ENCODE peak calls at places on chromosomes 1 and 21, in six cellular contexts. B is left lobe of liver; T is RWPE1; L is mesendoderm; F is stimulated activated CD4-positive, alpha-beta T cell treated with anti-CD3 and anti-CD28 coated beads, Interleukin-4, amount 100 ng/mL, for 48 hours; S is GM04504. A is an unnamed sample.

GRCh38 chr1:183023146-183023600 is at the start of gene LAMC1:
- DNase-seq in B (peak), T (peak), L (peak), F (no peak), S (no peak), A (peak)

GRCh38 chr21:40622531-40622930 is 224.4 kb downstream of the DSCAM start:
- DNase-seq in B (no peak), T (no peak), L (no peak), F (no peak), S (no peak), A (peak)

GRCh38 chr1:65431111-65431705 is 10.7 kb downstream of the LEPR start:
- DNase-seq in B (no peak), T (no peak), L (peak), F (no peak), S (no peak), A (peak)

GRCh38 chr1:77509051-77509492 is 173.4 kb downstream of the ZZZ3 start:
- DNase-seq in B (no peak), T (no peak), L (no peak), F (no peak), S (no peak), A (no peak)

GRCh38 chr1:210237981-210238380 is 5.4 kb downstream of the SERTAD4 start:
- DNase-seq in B (no peak), T (no peak), L (no peak), F (no peak), S (no peak), A (no peak)

GRCh38 chr21:37607081-37607480 is 240.5 kb downstream of the DYRK1A start:
- DNase-seq in B (no peak), T (no peak), L (no peak), F (no peak), S (no peak), A (no peak)

GRCh38 chr1:25568090-25568833 is 24.9 kb downstream of the LDLRAP1 start:
- DNase-seq in B (no peak), T (peak), L (peak), F (no peak), S (peak), A (peak)

GRCh38 chr1:44642925-44643324 is 31.4 kb downstream of the TMEM53 start:
- DNase-seq in B (no peak), T (no peak), L (no peak), F (no peak), S (no peak), A (peak)

GRCh38 chr1:110600716-110601115 is 5.4 kb downstream of the KCNA2 start:
- DNase-seq in B (peak), T (no peak), L (no peak), F (no peak), S (no peak), A (no peak)

GRCh38 chr1:8497196-8497878 is 179.4 kb downstream of the SLC45A1 start:
- DNase-seq in B (no peak), T (peak), L (no peak), F (no peak), S (peak), A (peak)

GRCh38 chr1:111921948-111922347 is 67.5 kb downstream of the KCND3 start:
- DNase-seq in B (no peak), T (no peak), L (no peak), F (no peak), S (no peak), A (no peak)

GRCh38 chr1:3834701-3835100 is 22.3 kb downstream of the CEP104 start:
- DNase-seq in B (no peak), T (no peak), L (no peak), F (no peak), S (no peak), A (no peak)

GRCh38 chr21:41133896-41134522 is 34.0 kb upstream of the BACE2 start:
- DNase-seq in B (no peak), T (peak), L (peak), F (no peak), S (peak), A (peak)

GRCh38 chr1:187877220-187877619 is 1048.5 kb downstream of the PLA2G4A start:
- DNase-seq in B (no peak), T (no peak), L (no peak), F (no peak), S (no peak), A (no peak)

GRCh38 chr21:22115746-22116145 is 1117.5 kb downstream of the NCAM2 start:
- DNase-seq in B (no peak), T (no peak), L (no peak), F (no peak), S (no peak), A (no peak)

GRCh38 chr1:46087891-46088290 is 44.5 kb downstream of the PIK3R3 start:
- DNase-seq in B (no peak), T (no peak), L (no peak), F (no peak), S (no peak), A (no peak)

GRCh38 chr1:222009105-222009730 is 267.3 kb upstream of the DUSP10 start:
- DNase-seq in B (no peak), T (peak), L (peak), F (no peak), S (no peak), A (peak)

GRCh38 chr1:206510371-206510770 is 3.0 kb downstream of the RASSF5 start:
- DNase-seq in B (no peak), T (no peak), L (no peak), F (no peak), S (no peak), A (no peak)

GRCh38 chr1:226984521-226985238 is 44.6 kb downstream of the COQ8A start:
- DNase-seq in B (no peak), T (no peak), L (no peak), F (no peak), S (no peak), A (peak)

GRCh38 chr1:182185822-182186756 is 124.6 kb upstream of the ZNF648 start:
- DNase-seq in B (no peak), T (peak), L (peak), F (no peak), S (peak), A (peak)

GRCh38 chr1:206839857-206840256 is 25.6 kb upstream of the IL20 start:
- DNase-seq in B (no peak), T (peak), L (peak), F (no peak), S (peak), A (no peak)

GRCh38 chr1:20358761-20359263 is 68.1 kb downstream of the VWA5B1 start:
- DNase-seq in B (peak), T (peak), L (no peak), F (no peak), S (no peak), A (peak)

GRCh38 chr1:1058921-1059493 is 15.1 kb downstream of the RNF223 start:
- DNase-seq in B (no peak), T (no peak), L (peak), F (no peak), S (no peak), A (no peak)

GRCh38 chr1:84356881-84357280 is 41.4 kb upstream of the DNASE2B start:
- DNase-seq in B (no peak), T (no peak), L (no peak), F (no peak), S (no peak), A (no peak)

GRCh38 chr1:94215955-94216354 is 21.4 kb downstream of the ARHGAP29 start:
- DNase-seq in B (no peak), T (no peak), L (no peak), F (no peak), S (no peak), A (no peak)

GRCh38 chr1:30840904-30841598 is 67.5 kb downstream of the SDC3 start:
- DNase-seq in B (peak), T (no peak), L (no peak), F (no peak), S (no peak), A (no peak)

GRCh38 chr1:112509005-112509659 is 367 bp downstream of the WNT2B start:
- DNase-seq in B (no peak), T (no peak), L (peak), F (no peak), S (no peak), A (peak)

GRCh38 chr1:2594641-2595131 is 8.1 kb downstream of the PRXL2B start:
- DNase-seq in B (no peak), T (no peak), L (no peak), F (no peak), S (no peak), A (no peak)

A was measured in left kidney.